ENCODE peak calls at places on chromosomes 12 and 14, in five cellular contexts. S, L, Y, T and Q are unnamed samples. For H3K4me1, the result is how much of the 10 kb centered on the place peaks cover.

GRCh38 chr14:56686416-56686815 is 106.8 kb downstream of the TMEM260 start:
- DNase-seq in T (peak), Y (no peak), L (no peak), S (no peak), Q (no peak)

GRCh38 chr12:62543324-62543723 is 76.7 kb downstream of the MON2 start:
- DNase-seq in L (no peak), S (no peak), Y (no peak), T (no peak), Q (no peak)

GRCh38 chr12:52364901-52365489 is 2.3 kb downstream of the KRT85 start:
- DNase-seq in T (no peak), S (no peak), Y (no peak), L (no peak), Q (peak)

GRCh38 chr14:61589691-61590521 is 105.4 kb upstream of the HIF1A start:
- DNase-seq in S (no peak), T (peak), Y (no peak), L (no peak), Q (no peak)

GRCh38 chr12:48183876-48184548 is 568 bp downstream of the CCDC184 start:
- DNase-seq in Y (no peak), T (peak), L (peak), S (no peak), Q (no peak)

GRCh38 chr14:87899228-87899627 is 93.8 kb downstream of the GALC start:
- DNase-seq in Y (no peak), T (no peak), L (no peak), S (no peak), Q (no peak)

GRCh38 chr12:89160716-89161123 is 191.6 kb downstream of the DUSP6 start:
- DNase-seq in Y (peak), L (no peak), T (no peak), S (peak), Q (peak)

GRCh38 chr14:30995674-30996073 is 29.8 kb upstream of the AP4S1 start:
- DNase-seq in L (no peak), S (no peak), Y (no peak), T (no peak), Q (no peak)

GRCh38 chr12:51862947-51863346 is 14.4 kb upstream of the FIGNL2 start:
- DNase-seq in T (peak), L (no peak), Y (no peak), S (no peak), Q (no peak)

GRCh38 chr12:124392991-124393790 is 98.3 kb downstream of the RFLNA start:
- DNase-seq in S (peak), Y (peak), T (peak), L (peak), Q (peak)

GRCh38 chr12:24555730-24556129 is 393.2 kb downstream of the BCAT1 start:
- DNase-seq in T (no peak), S (no peak), L (no peak), Y (no peak), Q (no peak)

GRCh38 chr12:55929306-55929791 is 1.6 kb upstream of the DGKA start:
- DNase-seq in Y (no peak), T (no peak), L (no peak), S (no peak), Q (peak)

GRCh38 chr12:132205271-132206092 is 61.2 kb downstream of the NOC4L start:
- DNase-seq in L (no peak), T (peak), Y (no peak), S (no peak), Q (peak)
- H3K4me1 ChIP-seq in L (under half), T (under half), Y (under half), S (under half), Q (under half)

GRCh38 chr12:57215668-57216013 is 953 bp upstream of the NXPH4 start:
- DNase-seq in T (no peak), Y (no peak), S (no peak), L (no peak), Q (no peak)
- H3K4me3 ChIP-seq in T (no peak), Y (peak), S (no peak), L (no peak), Q (peak)

GRCh38 chr12:116916122-116916521 is 5.4 kb downstream of the FBXW8 start:
- DNase-seq in T (no peak), Y (no peak), S (no peak), L (no peak), Q (no peak)
- H3K27ac ChIP-seq in T (no peak), Y (no peak), S (no peak), L (no peak), Q (no peak)

DNA sequence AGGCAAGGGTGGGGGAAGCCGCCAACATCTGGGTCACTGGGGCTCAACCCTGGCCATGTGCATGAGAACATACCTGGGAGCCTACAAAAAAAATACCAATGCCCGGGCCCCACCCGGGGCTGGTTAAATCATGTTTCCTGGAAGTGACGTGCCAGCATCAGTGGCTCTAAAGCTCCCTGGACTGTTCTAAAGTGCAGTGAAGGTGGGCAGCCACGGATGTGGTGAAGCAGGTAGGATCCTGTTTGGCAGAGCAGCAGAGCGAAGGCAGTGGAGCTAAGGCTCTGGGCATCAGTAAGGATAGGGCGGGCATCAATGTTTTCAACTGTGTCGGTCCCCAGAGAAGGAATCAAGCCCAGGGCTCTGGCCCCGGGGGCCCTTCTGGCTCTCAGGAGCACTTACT is 525 bp upstream of the GPR68 start:
- DNase-seq in T (no peak), L (no peak), Y (no peak), S (no peak), Q (peak)
- H3K4me1 ChIP-seq in T (under half), L (under half), Y (under half), S (under half), Q (half or more)

GRCh38 chr14:43579743-43580142 is 927.3 kb downstream of the FSCB start:
- DNase-seq in L (no peak), S (no peak), Y (no peak), T (no peak), Q (no peak)
- H3K4me3 ChIP-seq in L (no peak), S (no peak), Y (no peak), T (no peak), Q (no peak)

DNA sequence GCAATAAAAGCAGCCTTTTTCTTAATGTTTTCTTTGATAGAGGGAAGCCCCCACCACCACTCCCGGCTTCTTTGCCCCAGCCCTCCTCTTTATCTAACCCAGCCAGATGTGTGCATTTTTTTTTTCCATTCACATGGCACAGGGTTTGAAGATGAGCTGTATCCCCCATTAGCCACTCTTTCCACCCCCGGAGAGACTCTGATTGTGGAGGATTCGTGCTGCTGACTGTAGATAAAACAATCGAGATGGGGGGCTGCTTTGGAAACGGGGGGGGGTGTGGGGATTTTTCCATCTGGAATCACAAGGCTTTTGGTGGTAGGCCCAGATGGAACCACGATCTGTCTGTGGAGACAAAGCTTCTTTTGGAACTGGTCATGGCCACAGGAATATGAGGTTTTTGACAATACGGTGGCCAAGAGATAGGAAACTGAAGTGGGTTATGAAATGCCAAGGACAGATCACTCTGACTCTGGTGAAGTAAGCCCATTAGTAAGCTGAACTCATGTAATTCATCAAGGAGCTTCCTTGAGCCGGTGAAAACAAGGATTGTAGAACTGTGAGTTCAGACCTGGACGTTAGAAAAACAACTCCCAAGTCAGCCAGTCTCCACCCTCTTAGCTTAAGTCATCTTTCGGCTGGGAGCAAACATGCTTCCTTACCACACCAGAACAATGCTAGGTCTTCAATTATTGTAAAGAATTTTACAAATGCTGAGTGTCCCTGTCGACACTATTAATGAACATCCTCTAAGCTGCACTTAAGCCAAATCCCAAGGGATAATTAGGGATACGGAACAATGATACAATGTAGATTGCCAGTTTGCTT is 46.0 kb upstream of the VASH1 start:
- DNase-seq in S (no peak), T (peak), L (no peak), Y (no peak), Q (no peak)
- H3K27ac ChIP-seq in S (no peak), T (no peak), L (no peak), Y (no peak), Q (peak)

DNA sequence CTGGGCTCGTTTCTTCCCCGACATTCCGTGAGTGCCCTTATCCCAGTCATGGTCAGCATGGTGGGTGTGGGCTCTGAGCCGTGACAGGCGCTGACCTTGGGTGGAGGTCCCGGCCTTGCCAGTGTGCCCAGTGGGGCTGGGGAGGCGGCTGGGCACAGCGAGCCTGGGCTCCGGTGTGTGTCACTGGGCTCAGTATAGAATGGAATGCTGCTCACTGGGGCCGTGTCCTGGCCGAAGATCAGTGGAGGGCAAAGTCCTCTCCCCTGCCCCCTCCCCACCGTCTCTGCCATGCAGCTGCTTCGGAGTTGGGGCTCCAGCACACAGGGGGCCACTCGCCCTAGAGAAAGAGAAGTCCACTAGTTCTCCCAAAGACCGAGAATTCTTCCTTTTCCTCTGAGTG is 164.4 kb downstream of the TSPAN9 start:
- DNase-seq in T (no peak), S (no peak), Y (no peak), L (no peak), Q (no peak)
- H3K4me1 ChIP-seq in T (under half), S (under half), Y (under half), L (under half), Q (half or more)

GRCh38 chr12:111430418-111431353 is 25.0 kb downstream of the SH2B3 start:
- DNase-seq in L (no peak), T (no peak), S (no peak), Y (no peak), Q (no peak)
- H3K4me3 ChIP-seq in L (no peak), T (no peak), S (no peak), Y (no peak), Q (peak)